ENCODE peak calls at places on chromosomes 13 and 19, in five cellular contexts. O is body of pancreas; K is upper lobe of left lung; Z is heart left ventricle; F is effector memory CD4-positive, alpha-beta T cell. Q is an unnamed sample. For H3K27me3, the result is how much of the 10 kb centered on the place peaks cover.

GRCh38 chr19:726993-727956 is 18.5 kb downstream of the PALM start:
- DNase-seq in O (no peak), K (peak), Z (no peak), F (no peak), Q (no peak)

GRCh38 chr13:74026753-74027152 is 107.5 kb downstream of the KLF12 start:
- DNase-seq in O (no peak), K (no peak), Z (no peak), F (peak), Q (no peak)

GRCh38 chr13:36973621-36974268 is 25.4 kb downstream of the ALG5 start:
- DNase-seq in O (no peak), K (no peak), Z (no peak), F (no peak), Q (no peak)

GRCh38 chr13:43232866-43233265 is 209.5 kb downstream of the DNAJC15 start:
- DNase-seq in O (peak), K (no peak), Z (no peak), F (no peak), Q (no peak)

GRCh38 chr13:94947965-94948371 is 235.6 kb upstream of the SOX21 start:
- DNase-seq in O (no peak), K (no peak), Z (no peak), F (no peak), Q (no peak)

GRCh38 chr19:39498262-39499081 is at the start of gene DLL3:
- DNase-seq in O (no peak), K (no peak), Z (no peak), F (no peak), Q (no peak)

GRCh38 chr19:4969772-4970531 is 1.0 kb downstream of the KDM4B start:
- DNase-seq in O (no peak), K (no peak), Z (no peak), F (no peak), Q (no peak)

GRCh38 chr19:55703790-55704215 is 28.8 kb downstream of the EPN1 start:
- DNase-seq in O (peak), K (peak), Z (no peak), F (no peak), Q (peak)

GRCh38 chr19:45164577-45165335 is 4.0 kb upstream of the NKPD1 start:
- DNase-seq in O (peak), K (peak), Z (peak), F (peak), Q (peak)

GRCh38 chr19:17784201-17785008 is 10.5 kb upstream of the B3GNT3 start:
- DNase-seq in O (peak), K (peak), Z (peak), F (peak), Q (peak)

GRCh38 chr13:104571161-104571889 is 1505.1 kb upstream of the SLC10A2 start:
- DNase-seq in O (peak), K (no peak), Z (peak), F (no peak), Q (no peak)

GRCh38 chr19:4567584-4568071 is 8.1 kb upstream of the SEMA6B start:
- DNase-seq in O (no peak), K (peak), Z (peak), F (peak), Q (peak)

GRCh38 chr13:26923824-26924605 is 163.4 kb upstream of the GPR12 start:
- DNase-seq in O (no peak), K (no peak), Z (peak), F (no peak), Q (no peak)

DNA sequence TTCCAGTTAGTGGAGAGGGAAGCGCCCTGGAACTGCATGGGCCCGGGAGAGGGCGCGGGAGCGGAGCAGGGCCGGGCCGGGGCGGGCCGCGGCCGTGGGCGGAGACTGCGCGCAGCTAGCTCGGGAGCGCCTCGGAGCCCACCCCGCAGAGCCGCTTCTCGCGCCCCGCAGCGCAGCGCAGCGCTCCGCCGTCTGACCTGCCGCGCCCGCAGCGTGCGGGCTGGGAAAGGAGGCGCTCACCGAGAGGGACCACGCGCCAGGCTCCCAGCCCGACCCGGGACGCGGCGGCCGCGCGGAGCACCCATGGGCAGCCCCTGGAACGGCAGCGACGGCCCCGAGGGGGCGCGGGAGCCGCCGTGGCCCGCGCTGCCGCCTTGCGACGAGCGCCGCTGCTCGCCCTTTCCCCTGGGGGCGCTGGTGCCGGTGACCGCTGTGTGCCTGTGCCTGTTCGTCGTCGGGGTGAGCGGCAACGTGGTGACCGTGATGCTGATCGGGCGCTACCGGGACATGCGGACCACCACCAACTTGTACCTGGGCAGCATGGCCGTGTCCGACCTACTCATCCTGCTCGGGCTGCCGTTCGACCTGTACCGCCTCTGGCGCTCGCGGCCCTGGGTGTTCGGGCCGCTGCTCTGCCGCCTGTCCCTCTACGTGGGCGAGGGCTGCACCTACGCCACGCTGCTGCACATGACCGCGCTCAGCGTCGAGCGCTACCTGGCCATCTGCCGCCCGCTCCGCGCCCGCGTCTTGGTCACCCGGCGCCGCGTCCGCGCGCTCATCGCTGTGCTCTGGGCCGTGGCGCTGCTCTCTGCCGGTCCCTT is at the start of gene MLNR:
- DNase-seq in O (no peak), K (peak), Z (peak), F (no peak), Q (peak)
- H3K27me3 ChIP-seq in O (under half), K (under half), Z (under half), F (under half), Q (under half)

GRCh38 chr19:50280983-50281382 is 48.2 kb downstream of the KCNC3 start:
- DNase-seq in O (no peak), K (no peak), Z (no peak), F (no peak), Q (no peak)

GRCh38 chr19:50280074-50280473 is 49.1 kb downstream of the KCNC3 start:
- DNase-seq in O (no peak), K (peak), Z (no peak), F (no peak), Q (no peak)

GRCh38 chr19:50285833-50286232 is 43.3 kb downstream of the KCNC3 start:
- DNase-seq in O (no peak), K (no peak), Z (no peak), F (no peak), Q (no peak)

GRCh38 chr19:50277966-50278580 is 51.1 kb downstream of the KCNC3 start:
- DNase-seq in O (no peak), K (peak), Z (no peak), F (no peak), Q (no peak)

DNA sequence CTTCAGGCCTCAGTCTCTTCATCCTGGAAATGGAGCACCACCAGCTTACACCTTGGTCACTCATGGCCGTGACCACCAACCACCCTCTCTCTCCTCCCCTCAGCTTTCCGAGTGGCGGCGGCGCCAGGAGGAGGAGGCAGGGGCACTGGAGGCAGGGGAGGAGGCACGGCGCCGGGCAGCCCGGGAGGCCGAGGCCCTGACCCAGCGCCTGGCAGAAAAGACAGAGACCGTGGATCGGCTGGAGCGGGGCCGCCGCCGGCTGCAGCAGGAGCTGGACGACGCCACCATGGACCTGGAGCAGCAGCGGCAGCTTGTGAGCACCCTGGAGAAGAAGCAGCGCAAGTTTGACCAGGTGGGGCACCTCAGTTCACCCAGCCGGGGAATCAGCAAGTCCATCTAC is 47.7 kb downstream of the KCNC3 start:
- DNase-seq in O (no peak), K (peak), Z (no peak), F (no peak), Q (no peak)
- H3K27me3 ChIP-seq in O (under half), K (under half), Z (under half), F (under half), Q (under half)

GRCh38 chr13:112947796-112948195 is 21.2 kb upstream of the MCF2L start:
- DNase-seq in O (no peak), K (no peak), Z (no peak), F (no peak), Q (no peak)
- H3K27me3 ChIP-seq in O (under half), K (under half), Z (under half), F (under half), Q (under half)

GRCh38 chr13:28425796-28426195 is 69.1 kb downstream of the FLT1 start:
- DNase-seq in O (no peak), K (no peak), Z (no peak), F (no peak), Q (no peak)
- H3K27me3 ChIP-seq in O (under half), K (under half), Z (under half), F (under half), Q (under half)

GRCh38 chr13:59121507-59121906 is 1042.2 kb downstream of the DIAPH3 start:
- DNase-seq in O (no peak), K (no peak), Z (no peak), F (no peak), Q (no peak)

DNA sequence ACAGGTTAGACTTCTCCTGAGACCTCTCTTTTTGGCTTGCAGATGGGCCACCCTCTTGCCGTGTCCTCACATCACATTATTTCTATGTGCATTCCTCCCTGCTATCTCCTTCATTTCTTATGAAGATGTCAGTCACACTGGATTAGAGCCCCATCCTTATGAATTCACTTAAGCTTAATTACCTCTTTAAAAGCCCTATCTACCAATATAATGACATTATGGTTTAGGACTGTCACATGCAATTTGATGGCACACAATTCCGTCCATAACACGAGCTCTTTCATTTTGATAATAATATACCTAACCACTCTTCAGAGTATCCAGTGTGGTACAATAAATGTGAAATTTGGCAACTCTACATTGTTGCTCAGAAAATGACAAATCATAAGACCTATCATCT is 1037.3 kb downstream of the DIAPH3 start:
- DNase-seq in O (no peak), K (no peak), Z (no peak), F (no peak), Q (no peak)
- H3K27me3 ChIP-seq in O (under half), K (under half), Z (under half), F (under half), Q (under half)

GRCh38 chr19:29119582-29119981 is 93.4 kb downstream of the UQCRFS1 start:
- DNase-seq in O (no peak), K (no peak), Z (no peak), F (no peak), Q (no peak)
- H3K27me3 ChIP-seq in O (under half), K (under half), Z (under half), F (under half), Q (under half)

GRCh38 chr19:10043286-10043927 is 30.1 kb downstream of the RDH8 start:
- DNase-seq in O (no peak), K (no peak), Z (no peak), F (no peak), Q (no peak)

GRCh38 chr19:10044390-10044789 is 31.1 kb downstream of the RDH8 start:
- DNase-seq in O (no peak), K (no peak), Z (no peak), F (no peak), Q (no peak)

GRCh38 chr19:10049626-10050025 is 36.3 kb downstream of the RDH8 start:
- DNase-seq in O (no peak), K (no peak), Z (no peak), F (no peak), Q (no peak)

GRCh38 chr19:10045371-10045770 is 32.1 kb downstream of the RDH8 start:
- DNase-seq in O (no peak), K (no peak), Z (no peak), F (no peak), Q (no peak)
- H3K27me3 ChIP-seq in O (under half), K (under half), Z (under half), F (under half), Q (under half)

GRCh38 chr19:41529484-41530183 is 46.3 kb upstream of the CEACAM21 start:
- DNase-seq in O (no peak), K (no peak), Z (no peak), F (no peak), Q (no peak)
- H3K27me3 ChIP-seq in O (under half), K (under half), Z (under half), F (under half), Q (under half)

Q was measured in upper lobe of right lung.